ENCODE peak calls at places on chromosomes 7 and 10, in nine cellular contexts. X, H, Y, T, U, Z, W, K and E are unnamed samples.

GRCh38 chr10:5211696-5212095 is 15.1 kb downstream of the AKR1C4 start:
- DNase-seq in U (no peak), X (no peak), H (no peak), K (no peak), Z (no peak), T (no peak), W (no peak), Y (no peak), E (no peak)

GRCh38 chr10:123275183-123275549 is 121.0 kb downstream of the BUB3 start:
- DNase-seq in H (no peak), T (no peak), K (no peak), U (no peak), Z (peak), Y (no peak), W (no peak), X (no peak), E (no peak)

GRCh38 chr7:76191783-76192240 is 9.9 kb upstream of the SRRM3 start:
- DNase-seq in U (no peak), Z (no peak), T (peak), H (no peak), K (peak), X (peak), W (no peak), Y (no peak), E (peak)

GRCh38 chr10:114920459-114920858 is 17.5 kb upstream of the TRUB1 start:
- DNase-seq in H (no peak), W (no peak), Z (no peak), K (no peak), Y (no peak), T (no peak), U (no peak), X (no peak), E (no peak)

GRCh38 chr7:92034116-92034515 is 93.5 kb downstream of the AKAP9 start:
- DNase-seq in U (no peak), T (no peak), H (no peak), Z (no peak), Y (no peak), K (no peak), W (no peak), X (no peak), E (no peak)

GRCh38 chr7:55977831-55978230 is 13.4 kb downstream of the NIPSNAP2 start:
- DNase-seq in X (peak), T (no peak), Z (peak), U (no peak), Y (no peak), K (no peak), W (no peak), H (no peak), E (peak)

GRCh38 chr7:15652776-15653290 is 33.6 kb downstream of the MEOX2 start:
- DNase-seq in T (no peak), Y (no peak), X (no peak), H (no peak), Z (no peak), K (no peak), W (no peak), U (no peak), E (no peak)

GRCh38 chr10:43199684-43200537 is 61.7 kb downstream of the CSGALNACT2 start:
- DNase-seq in Y (no peak), Z (no peak), H (no peak), T (no peak), K (no peak), W (no peak), X (no peak), U (peak), E (no peak)

GRCh38 chr7:26200113-26200443 is 468 bp downstream of the HNRNPA2B1 start:
- DNase-seq in Y (peak), H (peak), T (peak), K (peak), W (peak), U (peak), X (peak), Z (peak), E (peak)

GRCh38 chr7:41054960-41055700 is 647.8 kb downstream of the INHBA start:
- DNase-seq in Y (no peak), U (no peak), X (no peak), K (no peak), H (no peak), W (no peak), Z (no peak), T (no peak), E (no peak)

GRCh38 chr7:88664630-88665233 is 94.8 kb upstream of the ZNF804B start:
- DNase-seq in W (no peak), H (no peak), Z (no peak), T (peak), U (no peak), K (peak), Y (no peak), X (no peak), E (no peak)

GRCh38 chr10:123787566-123787965 is 104.0 kb downstream of the CPXM2 start:
- DNase-seq in W (no peak), T (no peak), H (no peak), Z (no peak), X (no peak), K (no peak), Y (no peak), U (no peak), E (no peak)

GRCh38 chr10:24513155-24513554 is 210.5 kb downstream of the ARHGAP21 start:
- DNase-seq in X (no peak), U (no peak), Y (no peak), Z (no peak), H (peak), T (peak), K (peak), W (no peak), E (peak)

GRCh38 chr10:78250313-78251040 is 216.8 kb downstream of the RPS24 start:
- DNase-seq in H (no peak), T (no peak), K (no peak), U (no peak), Z (no peak), X (no peak), Y (no peak), W (no peak), E (no peak)

GRCh38 chr7:90706067-90706716 is 110.1 kb downstream of the CDK14 start:
- DNase-seq in T (no peak), K (no peak), Y (no peak), H (no peak), U (no peak), W (no peak), X (peak), Z (no peak), E (peak)

GRCh38 chr10:78063236-78063635 is 29.6 kb downstream of the RPS24 start:
- DNase-seq in T (no peak), K (no peak), W (no peak), Y (no peak), U (no peak), X (no peak), H (no peak), Z (no peak), E (no peak)

GRCh38 chr10:73086816-73087215 is 9.8 kb downstream of the P4HA1 start:
- DNase-seq in X (no peak), K (no peak), H (no peak), Z (no peak), Y (no peak), W (no peak), U (no peak), T (no peak), E (no peak)

GRCh38 chr7:30222519-30223213 is 61.7 kb upstream of the ZNRF2 start:
- DNase-seq in W (no peak), U (no peak), Y (no peak), T (no peak), Z (no peak), X (no peak), K (peak), H (peak), E (no peak)

GRCh38 chr10:80454526-80455460 is 683 bp downstream of the TSPAN14 start:
- DNase-seq in X (no peak), U (peak), W (peak), Y (no peak), Z (peak), H (no peak), T (no peak), K (peak), E (no peak)

GRCh38 chr10:95835911-95836310 is 71.9 kb upstream of the CC2D2B start:
- DNase-seq in X (no peak), Z (no peak), U (no peak), K (no peak), Y (no peak), W (no peak), H (no peak), T (no peak), E (no peak)

GRCh38 chr7:135291809-135292253 is 58.2 kb downstream of the STRA8 start:
- DNase-seq in U (no peak), H (peak), Y (no peak), X (peak), Z (no peak), K (no peak), T (no peak), W (no peak), E (no peak)

GRCh38 chr7:151403764-151404163 is 6.1 kb downstream of the WDR86 start:
- DNase-seq in K (no peak), Y (no peak), X (no peak), Z (no peak), T (no peak), H (no peak), W (no peak), U (no peak), E (no peak)

GRCh38 chr10:74320026-74320425 is 169.0 kb downstream of the ADK start:
- DNase-seq in W (no peak), H (no peak), Z (no peak), Y (no peak), T (no peak), X (no peak), U (no peak), K (no peak), E (no peak)

GRCh38 chr7:116782177-116782711 is 80.1 kb upstream of the CAPZA2 start:
- DNase-seq in H (no peak), T (no peak), X (no peak), K (peak), Y (no peak), Z (no peak), U (no peak), W (no peak), E (peak)

GRCh38 chr10:21513035-21513434 is 12.4 kb downstream of the SKIDA1 start:
- DNase-seq in K (no peak), X (no peak), T (no peak), W (no peak), H (no peak), Z (no peak), Y (no peak), U (no peak), E (no peak)

GRCh38 chr10:60607409-60607808 is 170.9 kb upstream of the CDK1 start:
- DNase-seq in X (no peak), K (no peak), Z (no peak), U (no peak), Y (no peak), T (no peak), H (no peak), W (no peak), E (no peak)

GRCh38 chr7:17530741-17531417 is 232.4 kb downstream of the AHR start:
- DNase-seq in U (no peak), X (no peak), H (no peak), T (peak), W (peak), Y (no peak), Z (peak), K (peak), E (peak)

GRCh38 chr10:21488954-21489446 is 36.5 kb downstream of the SKIDA1 start:
- DNase-seq in T (no peak), H (no peak), Y (no peak), U (no peak), X (no peak), W (no peak), Z (no peak), K (no peak), E (no peak)

GRCh38 chr7:101596898-101597297 is 32.2 kb downstream of the MYL10 start:
- DNase-seq in W (no peak), H (no peak), T (no peak), U (no peak), K (no peak), Z (no peak), X (no peak), Y (no peak), E (no peak)

GRCh38 chr10:73159038-73159648 is 8.7 kb downstream of the ECD start:
- DNase-seq in Z (peak), T (peak), Y (peak), H (peak), K (peak), U (peak), X (peak), W (peak), E (peak)

GRCh38 chr7:123633553-123633952 is 22.1 kb upstream of the LMOD2 start:
- DNase-seq in W (no peak), K (no peak), U (no peak), X (no peak), H (no peak), Z (no peak), T (peak), Y (no peak), E (no peak)

GRCh38 chr10:110455440-110455839 is 42.3 kb upstream of the DUSP5 start:
- DNase-seq in T (no peak), K (no peak), H (peak), U (no peak), Y (no peak), W (no peak), Z (no peak), X (no peak), E (no peak)

GRCh38 chr7:121570365-121570764 is 174.3 kb upstream of the FAM3C start:
- DNase-seq in K (peak), H (no peak), W (no peak), X (no peak), U (no peak), Y (no peak), T (no peak), Z (no peak), E (no peak)

GRCh38 chr7:43864126-43864525 is 5.2 kb downstream of the MRPS24 start:
- DNase-seq in X (no peak), Y (no peak), Z (no peak), U (no peak), H (no peak), K (no peak), W (no peak), T (no peak), E (no peak)

GRCh38 chr10:114643158-114643557 is 14.9 kb downstream of the ABLIM1 start:
- DNase-seq in H (no peak), U (no peak), T (no peak), K (no peak), Z (no peak), Y (no peak), X (no peak), W (no peak), E (no peak)

GRCh38 chr7:47915066-47915976 is 32.9 kb downstream of the PKD1L1 start:
- DNase-seq in K (peak), U (no peak), X (no peak), Y (no peak), T (no peak), H (no peak), W (no peak), Z (no peak), E (no peak)

GRCh38 chr10:115941247-115941840 is 331.7 kb downstream of the GFRA1 start:
- DNase-seq in Y (no peak), H (no peak), T (no peak), X (no peak), W (no peak), K (no peak), Z (no peak), U (no peak), E (peak)

GRCh38 chr7:24401628-24402593 is 117.9 kb downstream of the NPY start:
- DNase-seq in K (peak), Y (no peak), X (no peak), T (peak), U (no peak), Z (peak), H (no peak), W (no peak), E (peak)

GRCh38 chr10:4353059-4353655 is 472.9 kb upstream of the AKR1E2 start:
- DNase-seq in Y (no peak), U (no peak), W (no peak), X (no peak), T (no peak), Z (no peak), H (no peak), K (peak), E (no peak)